ENCODE peak calls at places on chromosome 1, in six cellular contexts. S, B, I, C, T and Y are unnamed samples.
A peak's percentile ranks its signal among the peaks of the same experiment; 100 is the strongest.

GRCh38 chr1:9202240-9202870 is 32.2 kb upstream of the H6PD start:
- DNase-seq in S (no peak), B (no peak), I (no peak), C (no peak), T (no peak), Y (no peak)

GRCh38 chr1:179095377-179095776 is 13.5 kb downstream of the TOR3A start:
- DNase-seq in S (no peak), B (no peak), I (no peak), C (no peak), T (no peak), Y (no peak)

GRCh38 chr1:39105841-39106765 is 80.0 kb downstream of the NDUFS5 start:
- DNase-seq in S (peak; percentile 84), B (peak; percentile 35), I (no peak), C (peak; percentile 51), T (peak; percentile 73), Y (peak; percentile 48)

GRCh38 chr1:60425528-60425927 is 352.0 kb upstream of the C1orf87 start:
- DNase-seq in S (no peak), B (no peak), I (no peak), C (no peak), T (peak; percentile 36), Y (no peak)

GRCh38 chr1:228416217-228416971 is at the start of gene TRIM17:
- DNase-seq in S (peak; percentile 78), B (no peak), I (no peak), C (no peak), T (peak; percentile 77), Y (no peak)

GRCh38 chr1:186208405-186209129 is 166.5 kb downstream of the TPR start:
- DNase-seq in S (no peak), B (no peak), I (no peak), C (no peak), T (no peak), Y (no peak)

GRCh38 chr1:86703696-86704455 is 500 bp upstream of the SH3GLB1 start:
- DNase-seq in S (no peak), B (no peak), I (peak; percentile 31), C (no peak), T (no peak), Y (no peak)

GRCh38 chr1:110068646-110069301 is 1.7 kb downstream of the ALX3 start:
- DNase-seq in S (peak; percentile 69), B (no peak), I (no peak), C (no peak), T (no peak), Y (no peak)

GRCh38 chr1:7224644-7225043 is 439.4 kb downstream of the CAMTA1 start:
- DNase-seq in S (no peak), B (no peak), I (no peak), C (no peak), T (no peak), Y (no peak)

GRCh38 chr1:27503033-27503432 is 13.1 kb upstream of the WASF2 start:
- DNase-seq in S (no peak), B (no peak), I (no peak), C (no peak), T (no peak), Y (no peak)

GRCh38 chr1:39269791-39270342 is 65.4 kb downstream of the MACF1 start:
- DNase-seq in S (no peak), B (no peak), I (no peak), C (no peak), T (peak; percentile 37), Y (no peak)

GRCh38 chr1:177569476-177569875 is 398.7 kb downstream of the BRINP2 start:
- DNase-seq in S (no peak), B (no peak), I (no peak), C (no peak), T (no peak), Y (no peak)

GRCh38 chr1:76083189-76083588 is 8.6 kb downstream of the ST6GALNAC3 start:
- DNase-seq in S (no peak), B (no peak), I (no peak), C (peak; percentile 21), T (no peak), Y (no peak)

GRCh38 chr1:57423135-57424131 is at the start of gene DAB1:
- DNase-seq in S (no peak), B (no peak), I (no peak), C (no peak), T (peak; percentile 64), Y (no peak)

GRCh38 chr1:1846386-1846918 is 44.4 kb downstream of the GNB1 start:
- DNase-seq in S (no peak), B (no peak), I (no peak), C (no peak), T (no peak), Y (no peak)

GRCh38 chr1:203300441-203301330 is 4.6 kb upstream of the BTG2 start:
- DNase-seq in S (peak; percentile 32), B (peak; percentile 51), I (no peak), C (no peak), T (no peak), Y (no peak)

GRCh38 chr1:173134029-173134428 is 73.1 kb downstream of the TNFSF4 start:
- DNase-seq in S (no peak), B (no peak), I (no peak), C (no peak), T (peak; percentile 38), Y (no peak)

GRCh38 chr1:217333939-217334338 is 297.0 kb downstream of the GPATCH2 start:
- DNase-seq in S (no peak), B (no peak), I (no peak), C (no peak), T (peak; percentile 20), Y (no peak)

GRCh38 chr1:244354810-244355278 is 96.9 kb downstream of the ADSS2 start:
- DNase-seq in S (peak; percentile 26), B (no peak), I (no peak), C (no peak), T (no peak), Y (no peak)

GRCh38 chr1:31627301-31627929 is 9.9 kb downstream of the HCRTR1 start:
- DNase-seq in S (peak; percentile 81), B (peak; percentile 35), I (no peak), C (peak; percentile 45), T (no peak), Y (peak; percentile 72)

GRCh38 chr1:159171688-159172501 is 480 bp downstream of the CADM3 start:
- DNase-seq in S (peak; percentile 73), B (no peak), I (no peak), C (peak; percentile 33), T (peak; percentile 30), Y (no peak)

GRCh38 chr1:61247881-61248752 is 165.8 kb downstream of the NFIA start:
- DNase-seq in S (no peak), B (no peak), I (no peak), C (no peak), T (no peak), Y (no peak)

GRCh38 chr1:115210302-115210711 is 121.0 kb upstream of the TSPAN2 start:
- DNase-seq in S (no peak), B (no peak), I (no peak), C (no peak), T (no peak), Y (no peak)

GRCh38 chr1:2376931-2377672 is 14.3 kb downstream of the MORN1 start:
- DNase-seq in S (peak; percentile 65), B (no peak), I (no peak), C (no peak), T (no peak), Y (no peak)

GRCh38 chr1:24321712-24322635 is 2.8 kb downstream of the GRHL3 start:
- DNase-seq in S (peak; percentile 83), B (peak; percentile 50), I (peak; percentile 54), C (peak; percentile 42), T (peak; percentile 74), Y (peak; percentile 30)

GRCh38 chr1:119081267-119081666 is 59.2 kb downstream of the WARS2 start:
- DNase-seq in S (no peak), B (no peak), I (no peak), C (no peak), T (no peak), Y (no peak)

GRCh38 chr1:25688390-25689119 is 72.0 kb downstream of the MAN1C1 start:
- DNase-seq in S (peak; percentile 84), B (peak; percentile 36), I (no peak), C (peak; percentile 79), T (peak; percentile 51), Y (no peak)

GRCh38 chr1:232891116-232891515 is 59.3 kb upstream of the NTPCR start:
- DNase-seq in S (no peak), B (no peak), I (no peak), C (no peak), T (no peak), Y (no peak)

GRCh38 chr1:227586733-227587132 is 23.4 kb downstream of the ZNF678 start:
- DNase-seq in S (no peak), B (no peak), I (no peak), C (no peak), T (no peak), Y (no peak)

GRCh38 chr1:232344791-232345399 is 285.0 kb downstream of the SIPA1L2 start:
- DNase-seq in S (no peak), B (no peak), I (no peak), C (no peak), T (no peak), Y (no peak)

GRCh38 chr1:35838693-35839245 is 31.0 kb downstream of the AGO4 start:
- DNase-seq in S (no peak), B (no peak), I (no peak), C (no peak), T (no peak), Y (no peak)
- H3K4me3 ChIP-seq in S (no peak overlapping the region), B (no peak overlapping the region), I (no peak overlapping the region), C (no peak overlapping the region), T (no peak overlapping the region), Y (no peak overlapping the region)

GRCh38 chr1:4752059-4752458 is 97.7 kb downstream of the AJAP1 start:
- DNase-seq in S (no peak), B (no peak), I (no peak), C (no peak), T (no peak), Y (no peak)
- H3K9me3 ChIP-seq in S (peaks cover 3% of the 10 kb centered on the region), B (no peaks in the 10 kb centered on the region), I (no peaks in the 10 kb centered on the region), C (no peaks in the 10 kb centered on the region), T (no peaks in the 10 kb centered on the region), Y (peaks cover 14% of the 10 kb centered on the region)

GRCh38 chr1:21621761-21622436 is 47.3 kb downstream of the RAP1GAP start:
- DNase-seq in S (no peak), B (no peak), I (no peak), C (no peak), T (no peak), Y (no peak)
- H3K4me3 ChIP-seq in S (peak overlapping the region; percentile 14), B (peak overlapping the region; percentile 54), I (no peak overlapping the region), C (no peak overlapping the region), T (peak overlapping the region; percentile 4), Y (peak overlapping the region; percentile 49)

GRCh38 chr1:5451671-5452070 is 540.6 kb downstream of the NPHP4 start:
- DNase-seq in S (no peak), B (no peak), I (no peak), C (no peak), T (no peak), Y (no peak)

GRCh38 chr1:5456090-5456789 is 536.0 kb downstream of the NPHP4 start:
- DNase-seq in S (no peak), B (no peak), I (no peak), C (no peak), T (no peak), Y (no peak)

GRCh38 chr1:5458248-5458647 is 534.0 kb downstream of the NPHP4 start:
- DNase-seq in S (no peak), B (no peak), I (no peak), C (no peak), T (no peak), Y (no peak)

GRCh38 chr1:5455056-5455455 is 537.2 kb downstream of the NPHP4 start:
- DNase-seq in S (no peak), B (no peak), I (no peak), C (no peak), T (no peak), Y (no peak)

GRCh38 chr1:5455651-5456050 is 536.6 kb downstream of the NPHP4 start:
- DNase-seq in S (no peak), B (no peak), I (no peak), C (no peak), T (no peak), Y (no peak)
- H3K9me3 ChIP-seq in S (no peaks in the 10 kb centered on the region), B (no peaks in the 10 kb centered on the region), I (no peaks in the 10 kb centered on the region), C (no peaks in the 10 kb centered on the region), T (no peaks in the 10 kb centered on the region), Y (no peaks in the 10 kb centered on the region)